ENCODE peak calls at places on chromosomes 5 and 9, in nine cellular contexts. One of them, this sample, is unnamed.

GRCh38 chr9:7780261-7780988 is 19.2 kb downstream of the DMAC1 start:
- DNase-seq in omental fat pad: no peak
- DNase-seq in A549: no peak
- DNase-seq in cardiac fibroblast: peak
- DNase-seq in type B pancreatic cell: no peak
- DNase-seq in AG04450: no peak
- DNase-seq in spleen: no peak
- DNase-seq in astrocyte of the cerebellum: peak
- DNase-seq in astrocyte of the spinal cord: peak
- DNase-seq in this sample: no peak

GRCh38 chr5:132426525-132427138 is 57.1 kb downstream of the SLC22A5 start:
- DNase-seq in omental fat pad: peak
- DNase-seq in A549: peak
- DNase-seq in cardiac fibroblast: peak
- DNase-seq in type B pancreatic cell: no peak
- DNase-seq in AG04450: peak
- DNase-seq in spleen: peak
- DNase-seq in astrocyte of the cerebellum: peak
- DNase-seq in astrocyte of the spinal cord: peak
- DNase-seq in this sample: peak

GRCh38 chr9:21434202-21435014 is 5.8 kb upstream of the IFNA1 start:
- DNase-seq in omental fat pad: no peak
- DNase-seq in A549: peak
- DNase-seq in cardiac fibroblast: peak
- DNase-seq in type B pancreatic cell: no peak
- DNase-seq in AG04450: peak
- DNase-seq in spleen: no peak
- DNase-seq in astrocyte of the cerebellum: peak
- DNase-seq in astrocyte of the spinal cord: peak
- DNase-seq in this sample: peak

GRCh38 chr5:77073667-77074066 is 13.4 kb downstream of the ZBED3 start:
- DNase-seq in omental fat pad: no peak
- DNase-seq in A549: no peak
- DNase-seq in cardiac fibroblast: no peak
- DNase-seq in type B pancreatic cell: no peak
- DNase-seq in AG04450: no peak
- DNase-seq in spleen: no peak
- DNase-seq in astrocyte of the cerebellum: no peak
- DNase-seq in astrocyte of the spinal cord: peak
- DNase-seq in this sample: no peak

GRCh38 chr5:109161914-109162683 is 247.7 kb downstream of the PJA2 start:
- DNase-seq in omental fat pad: no peak
- DNase-seq in A549: no peak
- DNase-seq in cardiac fibroblast: peak
- DNase-seq in type B pancreatic cell: no peak
- DNase-seq in AG04450: no peak
- DNase-seq in spleen: no peak
- DNase-seq in astrocyte of the cerebellum: no peak
- DNase-seq in astrocyte of the spinal cord: no peak
- DNase-seq in this sample: peak

GRCh38 chr5:93189707-93190120 is 391.3 kb downstream of the NR2F1-AS1 start:
- DNase-seq in omental fat pad: no peak
- DNase-seq in A549: peak
- DNase-seq in cardiac fibroblast: peak
- DNase-seq in type B pancreatic cell: no peak
- DNase-seq in AG04450: peak
- DNase-seq in spleen: no peak
- DNase-seq in astrocyte of the cerebellum: peak
- DNase-seq in astrocyte of the spinal cord: peak
- DNase-seq in this sample: no peak

GRCh38 chr9:114366334-114367128 is 21.3 kb downstream of the AKNA start:
- DNase-seq in omental fat pad: no peak
- DNase-seq in A549: no peak
- DNase-seq in cardiac fibroblast: peak
- DNase-seq in type B pancreatic cell: no peak
- DNase-seq in AG04450: peak
- DNase-seq in spleen: no peak
- DNase-seq in astrocyte of the cerebellum: peak
- DNase-seq in astrocyte of the spinal cord: peak
- DNase-seq in this sample: peak

GRCh38 chr5:139642213-139642612 is 5.9 kb upstream of the CXXC5 start:
- DNase-seq in omental fat pad: no peak
- DNase-seq in A549: no peak
- DNase-seq in cardiac fibroblast: no peak
- DNase-seq in type B pancreatic cell: no peak
- DNase-seq in AG04450: no peak
- DNase-seq in spleen: peak
- DNase-seq in astrocyte of the cerebellum: no peak
- DNase-seq in astrocyte of the spinal cord: no peak
- DNase-seq in this sample: no peak

GRCh38 chr5:95984287-95984938 is 22.8 kb upstream of the ELL2 start:
- DNase-seq in omental fat pad: no peak
- DNase-seq in A549: no peak
- DNase-seq in cardiac fibroblast: peak
- DNase-seq in type B pancreatic cell: no peak
- DNase-seq in AG04450: no peak
- DNase-seq in spleen: no peak
- DNase-seq in astrocyte of the cerebellum: no peak
- DNase-seq in astrocyte of the spinal cord: peak
- DNase-seq in this sample: no peak

GRCh38 chr5:127112347-127112864 is 39.1 kb upstream of the C5orf63 start:
- DNase-seq in omental fat pad: no peak
- DNase-seq in A549: no peak
- DNase-seq in cardiac fibroblast: peak
- DNase-seq in type B pancreatic cell: no peak
- DNase-seq in AG04450: no peak
- DNase-seq in spleen: no peak
- DNase-seq in astrocyte of the cerebellum: no peak
- DNase-seq in astrocyte of the spinal cord: peak
- DNase-seq in this sample: no peak

GRCh38 chr5:32625106-32625505 is 39.7 kb downstream of the SUB1 start:
- DNase-seq in omental fat pad: no peak
- DNase-seq in A549: no peak
- DNase-seq in cardiac fibroblast: no peak
- DNase-seq in type B pancreatic cell: no peak
- DNase-seq in AG04450: no peak
- DNase-seq in spleen: no peak
- DNase-seq in astrocyte of the cerebellum: no peak
- DNase-seq in astrocyte of the spinal cord: no peak
- DNase-seq in this sample: no peak

GRCh38 chr5:32630867-32631491 is 45.6 kb downstream of the SUB1 start:
- DNase-seq in omental fat pad: no peak
- DNase-seq in A549: no peak
- DNase-seq in cardiac fibroblast: no peak
- DNase-seq in type B pancreatic cell: no peak
- DNase-seq in AG04450: no peak
- DNase-seq in spleen: no peak
- DNase-seq in astrocyte of the cerebellum: no peak
- DNase-seq in astrocyte of the spinal cord: no peak
- DNase-seq in this sample: no peak

GRCh38 chr5:32627219-32627880 is 42.0 kb downstream of the SUB1 start:
- DNase-seq in omental fat pad: no peak
- DNase-seq in A549: no peak
- DNase-seq in cardiac fibroblast: peak
- DNase-seq in type B pancreatic cell: no peak
- DNase-seq in AG04450: no peak
- DNase-seq in spleen: no peak
- DNase-seq in astrocyte of the cerebellum: no peak
- DNase-seq in astrocyte of the spinal cord: no peak
- DNase-seq in this sample: no peak

DNA sequence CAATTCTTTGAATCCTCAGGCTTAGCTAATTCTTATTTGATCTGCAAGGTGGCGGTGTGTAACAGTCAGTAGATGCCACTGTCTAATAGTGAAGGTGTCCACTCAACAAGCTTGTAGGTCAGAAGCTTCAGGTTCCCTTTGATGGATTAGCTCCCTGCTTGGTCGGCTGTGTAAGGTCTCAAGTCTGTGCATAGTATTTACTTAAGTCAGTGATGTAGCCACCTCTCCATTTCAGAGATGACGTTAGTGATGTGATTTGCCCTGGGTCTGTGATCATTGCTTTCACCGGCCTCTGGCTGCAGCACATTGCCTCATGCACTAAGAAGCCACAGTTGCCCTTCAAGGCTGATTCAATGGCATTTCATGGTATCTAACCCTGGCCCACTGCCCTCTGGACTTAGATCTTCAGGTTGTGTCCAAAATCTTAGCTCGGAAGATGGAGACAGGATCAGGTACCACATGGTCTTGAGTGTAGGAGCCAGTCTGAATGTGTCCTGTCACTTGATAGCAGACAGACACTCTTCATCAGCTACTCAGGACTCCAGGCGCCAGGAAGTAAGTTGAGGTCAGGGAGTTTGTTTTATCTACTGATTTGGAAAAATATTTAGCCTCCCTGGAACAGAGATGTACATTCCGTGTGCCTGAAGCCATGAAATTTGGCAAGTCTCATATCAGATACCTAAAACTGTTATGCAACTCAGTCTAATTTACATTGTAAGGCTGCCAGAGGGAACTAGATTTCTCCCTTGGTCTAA is 42.9 kb downstream of the SUB1 start:
- DNase-seq in omental fat pad: no peak
- DNase-seq in A549: no peak
- DNase-seq in cardiac fibroblast: no peak
- DNase-seq in type B pancreatic cell: peak
- DNase-seq in AG04450: peak
- DNase-seq in spleen: no peak
- DNase-seq in astrocyte of the cerebellum: no peak
- DNase-seq in astrocyte of the spinal cord: no peak
- DNase-seq in this sample: no peak
- TF ChIP-seq CTCF in omental fat pad: no peak
- TF ChIP-seq CTCF in A549: peak
- TF ChIP-seq CTCF in cardiac fibroblast: no peak
- TF ChIP-seq CTCF in type B pancreatic cell: no peak
- TF ChIP-seq CTCF in AG04450: no peak
- TF ChIP-seq CTCF in spleen: no peak
- TF ChIP-seq CTCF in astrocyte of the cerebellum: no peak
- TF ChIP-seq CTCF in astrocyte of the spinal cord: no peak
- TF ChIP-seq CTCF in this sample: no peak

GRCh38 chr9:36997414-36997813 is 36.7 kb downstream of the PAX5 start:
- DNase-seq in omental fat pad: no peak
- DNase-seq in A549: no peak
- DNase-seq in cardiac fibroblast: peak
- DNase-seq in type B pancreatic cell: no peak
- DNase-seq in AG04450: no peak
- DNase-seq in spleen: no peak
- DNase-seq in astrocyte of the cerebellum: no peak
- DNase-seq in astrocyte of the spinal cord: no peak
- DNase-seq in this sample: no peak

GRCh38 chr9:36992501-36993316 is 41.4 kb downstream of the PAX5 start:
- DNase-seq in omental fat pad: no peak
- DNase-seq in A549: no peak
- DNase-seq in cardiac fibroblast: no peak
- DNase-seq in type B pancreatic cell: no peak
- DNase-seq in AG04450: no peak
- DNase-seq in spleen: no peak
- DNase-seq in astrocyte of the cerebellum: no peak
- DNase-seq in astrocyte of the spinal cord: no peak
- DNase-seq in this sample: no peak

GRCh38 chr9:36996677-36997076 is 37.4 kb downstream of the PAX5 start:
- DNase-seq in omental fat pad: no peak
- DNase-seq in A549: no peak
- DNase-seq in cardiac fibroblast: no peak
- DNase-seq in type B pancreatic cell: no peak
- DNase-seq in AG04450: no peak
- DNase-seq in spleen: no peak
- DNase-seq in astrocyte of the cerebellum: no peak
- DNase-seq in astrocyte of the spinal cord: no peak
- DNase-seq in this sample: no peak

GRCh38 chr9:36993933-36994764 is 39.9 kb downstream of the PAX5 start:
- DNase-seq in omental fat pad: no peak
- DNase-seq in A549: no peak
- DNase-seq in cardiac fibroblast: no peak
- DNase-seq in type B pancreatic cell: no peak
- DNase-seq in AG04450: no peak
- DNase-seq in spleen: peak
- DNase-seq in astrocyte of the cerebellum: no peak
- DNase-seq in astrocyte of the spinal cord: no peak
- DNase-seq in this sample: peak

GRCh38 chr9:36995927-36996471 is 38.1 kb downstream of the PAX5 start:
- DNase-seq in omental fat pad: no peak
- DNase-seq in A549: peak
- DNase-seq in cardiac fibroblast: peak
- DNase-seq in type B pancreatic cell: no peak
- DNase-seq in AG04450: peak
- DNase-seq in spleen: peak
- DNase-seq in astrocyte of the cerebellum: peak
- DNase-seq in astrocyte of the spinal cord: peak
- DNase-seq in this sample: peak
- TF ChIP-seq CTCF in omental fat pad: no peak
- TF ChIP-seq CTCF in A549: peak
- TF ChIP-seq CTCF in cardiac fibroblast: peak
- TF ChIP-seq CTCF in type B pancreatic cell: peak
- TF ChIP-seq CTCF in AG04450: peak
- TF ChIP-seq CTCF in spleen: peak
- TF ChIP-seq CTCF in astrocyte of the cerebellum: peak
- TF ChIP-seq CTCF in astrocyte of the spinal cord: peak
- TF ChIP-seq CTCF in this sample: peak

DNA sequence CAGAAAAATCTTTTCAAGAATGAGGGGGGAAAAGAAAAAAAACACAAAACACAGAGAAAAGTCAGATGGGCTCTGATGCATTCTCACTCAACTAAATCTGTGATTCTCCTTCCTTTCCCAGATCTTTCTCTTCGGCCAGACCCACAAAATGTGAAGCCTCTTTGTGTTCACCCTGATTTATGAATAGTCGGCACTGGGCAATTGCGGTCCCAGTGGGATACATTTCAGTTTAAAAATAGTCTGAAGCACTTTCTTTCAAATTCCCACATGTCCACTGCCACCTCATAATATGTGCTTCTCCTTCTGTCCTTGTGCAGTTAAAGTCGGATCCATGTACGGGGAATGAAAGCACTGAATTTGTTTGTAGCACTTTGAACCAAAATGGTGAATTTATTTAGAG is 995.4 kb upstream of the WWC1 start:
- DNase-seq in omental fat pad: no peak
- DNase-seq in A549: no peak
- DNase-seq in cardiac fibroblast: no peak
- DNase-seq in type B pancreatic cell: no peak
- DNase-seq in AG04450: no peak
- DNase-seq in spleen: no peak
- DNase-seq in astrocyte of the cerebellum: no peak
- DNase-seq in astrocyte of the spinal cord: peak
- DNase-seq in this sample: no peak
- TF ChIP-seq CTCF in omental fat pad: no peak
- TF ChIP-seq CTCF in A549: no peak
- TF ChIP-seq CTCF in cardiac fibroblast: no peak
- TF ChIP-seq CTCF in type B pancreatic cell: no peak
- TF ChIP-seq CTCF in AG04450: no peak
- TF ChIP-seq CTCF in spleen: no peak
- TF ChIP-seq CTCF in astrocyte of the cerebellum: no peak
- TF ChIP-seq CTCF in astrocyte of the spinal cord: no peak
- TF ChIP-seq CTCF in this sample: no peak

DNA sequence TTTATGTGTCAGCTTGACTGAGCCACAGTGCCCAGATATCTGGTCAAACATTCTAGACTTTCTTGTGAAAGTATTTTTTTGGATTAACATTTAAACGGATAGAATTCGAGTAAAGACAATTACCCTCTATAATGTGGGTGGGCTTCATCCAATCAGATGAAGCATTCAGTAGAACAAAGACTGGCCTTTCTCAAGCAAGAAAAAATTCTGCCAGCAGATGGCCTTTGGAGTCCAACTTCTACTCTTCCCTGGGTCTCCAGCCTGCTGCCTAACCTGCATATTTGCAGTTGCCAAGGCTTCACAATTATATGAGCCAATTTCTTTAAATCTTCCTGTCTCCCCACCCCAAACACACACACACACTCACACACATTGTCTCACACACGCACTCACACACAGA is 86.4 kb downstream of the MED10 start:
- DNase-seq in omental fat pad: no peak
- DNase-seq in A549: no peak
- DNase-seq in cardiac fibroblast: peak
- DNase-seq in type B pancreatic cell: no peak
- DNase-seq in AG04450: no peak
- DNase-seq in spleen: no peak
- DNase-seq in astrocyte of the cerebellum: no peak
- DNase-seq in astrocyte of the spinal cord: no peak
- DNase-seq in this sample: no peak
- TF ChIP-seq CTCF in omental fat pad: no peak
- TF ChIP-seq CTCF in A549: no peak
- TF ChIP-seq CTCF in cardiac fibroblast: peak
- TF ChIP-seq CTCF in type B pancreatic cell: peak
- TF ChIP-seq CTCF in AG04450: no peak
- TF ChIP-seq CTCF in spleen: no peak
- TF ChIP-seq CTCF in astrocyte of the cerebellum: peak
- TF ChIP-seq CTCF in astrocyte of the spinal cord: no peak
- TF ChIP-seq CTCF in this sample: peak